ENCODE peak calls at places on chromosomes 3 and 15, in eight cellular contexts. Z, H, K, O, S, C, E and R are unnamed samples.

GRCh38 chr15:51367322-51367976 is 26.0 kb downstream of the GLDN start:
- DNase-seq in O (no peak), S (peak; percentile 74), K (no peak), C (peak; percentile 80), H (no peak), E (no peak), Z (no peak), R (no peak)

GRCh38 chr3:13308406-13308805 is 111.7 kb downstream of the NUP210 start:
- DNase-seq in K (peak; percentile 58), E (no peak), C (peak; percentile 20), Z (peak; percentile 38), H (no peak), S (peak; percentile 71), O (no peak), R (no peak)

GRCh38 chr15:64622410-64623260 is 152.8 kb downstream of the RBPMS2 start:
- DNase-seq in H (no peak), Z (no peak), K (no peak), O (no peak), S (no peak), C (no peak), E (peak; percentile 96), R (peak; percentile 63)

GRCh38 chr3:88003115-88003755 is 55.6 kb downstream of the CGGBP1 start:
- DNase-seq in O (no peak), K (peak; percentile 69), H (peak; percentile 11), C (peak; percentile 63), E (no peak), Z (peak; percentile 49), S (peak; percentile 63), R (no peak)

GRCh38 chr15:67048281-67049279 is 16.8 kb upstream of the SMAD3 start:
- DNase-seq in H (peak; percentile 79), E (no peak), K (peak; percentile 33), S (peak; percentile 98), Z (peak; percentile 96), C (peak; percentile 95), O (peak; percentile 22), R (no peak)

GRCh38 chr15:75167588-75168076 is 34.0 kb upstream of the C15orf39 start:
- DNase-seq in C (peak; percentile 88), O (no peak), Z (peak; percentile 81), S (no peak), H (no peak), E (no peak), K (peak; percentile 85), R (no peak)

GRCh38 chr3:115804722-115805121 is 181.4 kb downstream of the GAP43 start:
- DNase-seq in C (peak; percentile 86), K (no peak), E (no peak), Z (peak; percentile 93), O (no peak), H (peak; percentile 81), S (peak; percentile 66), R (no peak)

GRCh38 chr3:172143739-172144497 is 104.5 kb downstream of the FNDC3B start:
- DNase-seq in Z (no peak), O (no peak), H (no peak), E (no peak), C (no peak), S (no peak), K (no peak), R (no peak)

GRCh38 chr15:32683231-32683630 is 34.6 kb upstream of the GREM1 start:
- DNase-seq in Z (no peak), H (no peak), K (no peak), E (no peak), S (no peak), C (peak; percentile 28), O (no peak), R (no peak)

GRCh38 chr3:41259449-41260062 is 60.3 kb downstream of the CTNNB1 start:
- DNase-seq in H (no peak), S (no peak), O (no peak), K (no peak), C (peak; percentile 72), Z (peak; percentile 43), E (no peak), R (no peak)

GRCh38 chr3:105365171-105365535 is 1.6 kb upstream of the ALCAM start:
- DNase-seq in H (no peak), C (peak; percentile 41), Z (no peak), K (no peak), S (no peak), E (no peak), O (no peak), R (no peak)

GRCh38 chr3:129606522-129607390 is at the start of gene PLXND1:
- DNase-seq in C (peak; percentile 84), H (peak; percentile 42), O (peak; percentile 85), K (peak; percentile 75), E (no peak), S (peak; percentile 57), Z (peak; percentile 39), R (no peak)

GRCh38 chr3:45225465-45226205 is 452 bp downstream of the TMEM158 start:
- DNase-seq in S (peak; percentile 6), Z (no peak), C (peak; percentile 52), O (peak; percentile 17), H (no peak), E (no peak), K (peak; percentile 68), R (peak; percentile 36)

GRCh38 chr15:56716334-56716733 is 17.0 kb downstream of the ZNF280D start:
- DNase-seq in K (no peak), S (no peak), O (no peak), Z (no peak), H (no peak), E (no peak), C (no peak), R (no peak)

GRCh38 chr3:155859859-155860258 is 5.6 kb upstream of the SLC33A1 start:
- DNase-seq in Z (peak; percentile 18), E (no peak), O (no peak), H (no peak), K (peak; percentile 44), C (peak; percentile 46), S (peak; percentile 45), R (no peak)

GRCh38 chr15:90322531-90322930 is 29.6 kb upstream of the ZNF774 start:
- DNase-seq in S (no peak), Z (no peak), E (no peak), H (no peak), O (no peak), C (no peak), K (no peak), R (no peak)

GRCh38 chr3:157526036-157526435 is 22.8 kb upstream of the VEPH1 start:
- DNase-seq in C (no peak), O (no peak), H (no peak), S (no peak), E (no peak), K (no peak), Z (peak; percentile 53), R (no peak)

GRCh38 chr3:45987368-45988099 is 8.1 kb downstream of the FYCO1 start:
- DNase-seq in K (peak; percentile 20), E (no peak), Z (peak; percentile 82), C (peak; percentile 79), S (no peak), O (no peak), H (no peak), R (no peak)

GRCh38 chr3:23624305-23624704 is 181.4 kb upstream of the UBE2E1 start:
- DNase-seq in S (no peak), K (no peak), C (no peak), O (no peak), H (no peak), Z (peak; percentile 18), E (peak; percentile 19), R (no peak)

DNA sequence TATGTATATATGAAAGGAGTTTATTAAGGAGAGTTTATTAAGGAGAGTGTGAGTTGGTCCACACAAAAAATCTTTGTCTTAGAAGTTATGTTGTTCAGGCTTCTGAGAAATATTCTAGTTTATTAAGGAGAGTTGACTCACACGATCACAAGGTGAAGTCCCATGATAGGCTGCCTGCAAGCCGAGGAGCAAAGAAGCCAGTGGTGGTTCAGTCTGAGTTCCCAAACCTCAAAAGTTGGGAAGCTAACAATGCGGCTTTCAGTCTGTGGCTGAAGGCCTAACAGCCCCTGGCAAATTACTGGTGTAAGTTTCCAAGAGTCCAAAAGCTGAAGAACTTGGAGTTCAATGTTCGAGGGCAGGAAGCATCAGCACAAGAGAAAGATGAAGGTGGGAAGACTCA is 42.4 kb upstream of the DAZL start:
- DNase-seq in E (no peak), S (no peak), Z (no peak), O (no peak), K (no peak), H (no peak), C (no peak), R (no peak)
- TF ChIP-seq CTCF in E (no peak), S (no peak), Z (no peak), O (no peak), K (no peak), H (no peak), C (no peak), R (no peak)

GRCh38 chr3:36814776-36815175 is 50.4 kb upstream of the DCLK3 start:
- DNase-seq in H (no peak), S (no peak), E (no peak), Z (no peak), K (no peak), C (no peak), O (no peak), R (no peak)
- TF ChIP-seq CTCF in H (no peak), S (no peak), E (peak; percentile 30), Z (peak; percentile 13), K (no peak), C (no peak), O (no peak), R (no peak)

DNA sequence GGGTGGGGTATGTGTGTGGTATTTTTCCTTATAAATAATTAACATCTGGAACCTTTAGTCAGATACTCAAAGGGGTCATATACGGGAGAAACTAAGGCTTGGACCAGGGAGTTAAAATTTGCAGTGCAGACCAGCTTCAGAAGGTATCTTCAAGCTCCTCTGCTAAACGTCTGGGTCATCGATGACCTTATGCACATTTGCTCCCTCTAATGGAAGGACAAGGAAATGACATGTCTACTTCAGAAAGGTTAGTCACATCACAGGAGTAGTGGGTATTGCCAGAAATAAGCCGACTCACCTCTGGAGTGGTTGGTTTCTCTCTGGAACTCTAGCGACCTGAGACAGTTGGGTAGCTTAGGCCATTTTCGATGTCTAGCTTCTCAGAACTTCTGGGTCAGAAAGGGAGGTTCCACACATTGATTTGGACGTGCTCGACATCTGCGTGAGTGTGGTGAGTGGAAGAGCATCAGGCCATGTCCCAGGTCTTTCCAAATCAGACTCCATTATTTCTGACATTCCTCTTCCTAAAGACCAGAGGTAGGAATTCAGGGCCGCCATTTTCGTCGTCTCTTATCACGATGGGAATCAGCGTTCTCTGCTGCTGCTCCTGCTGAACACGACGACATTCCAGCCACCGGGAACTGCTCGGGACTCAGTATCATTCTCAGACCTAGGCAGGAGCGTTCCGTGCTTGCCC is 31.8 kb upstream of the RASA2 start:
- DNase-seq in E (peak; percentile 53), Z (peak; percentile 88), H (peak; percentile 87), C (peak; percentile 82), K (peak; percentile 79), S (peak; percentile 88), O (no peak), R (no peak)
- TF ChIP-seq CTCF in E (peak; percentile 72), Z (peak; percentile 66), H (peak; percentile 78), C (peak; percentile 63), K (peak; percentile 62), S (peak; percentile 71), O (peak; percentile 82), R (peak; percentile 68)

GRCh38 chr3:37307321-37307720 is 132.9 kb upstream of the LRRFIP2 start:
- DNase-seq in E (no peak), H (no peak), O (no peak), K (no peak), C (peak; percentile 50), Z (peak; percentile 27), S (no peak), R (no peak)

GRCh38 chr3:37309945-37310665 is 135.7 kb upstream of the LRRFIP2 start:
- DNase-seq in S (no peak), H (no peak), E (no peak), K (no peak), Z (no peak), C (no peak), O (no peak), R (no peak)

GRCh38 chr3:37310666-37311050 is 136.3 kb upstream of the LRRFIP2 start:
- DNase-seq in E (no peak), H (no peak), O (no peak), Z (peak; percentile 68), K (no peak), C (no peak), S (no peak), R (no peak)

GRCh38 chr3:37308247-37308646 is 133.9 kb upstream of the LRRFIP2 start:
- DNase-seq in E (no peak), H (peak; percentile 11), K (peak; percentile 45), Z (peak; percentile 27), S (peak; percentile 11), C (peak; percentile 38), O (no peak), R (no peak)
- TF ChIP-seq CTCF in E (no peak), H (peak; percentile 12), K (peak; percentile 6), Z (peak; percentile 51), S (peak; percentile 30), C (peak; percentile 20), O (peak; percentile 41), R (peak; percentile 12)